ENCODE peak calls at places on chromosomes 3 and 15, in four cellular contexts. Q is body of pancreas, E is esophagus squamous epithelium, V is H1. Z is an unnamed sample. For H3K4me1, the result is how much of the 10 kb centered on the place peaks cover.

GRCh38 chr3:42122261-42123011 is 31.3 kb downstream of the TRAK1 start:
- DNase-seq in Q (no peak), E (no peak), V (no peak), Z (no peak)

GRCh38 chr3:188697127-188697526 is 474.6 kb upstream of the TPRG1 start:
- DNase-seq in Q (no peak), E (no peak), V (no peak), Z (no peak)

GRCh38 chr3:47362704-47363103 is 18.1 kb upstream of the PTPN23 start:
- DNase-seq in Q (no peak), E (no peak), V (no peak), Z (no peak)

GRCh38 chr3:15292765-15293522 is 39.4 kb downstream of the SH3BP5 start:
- DNase-seq in Q (peak), E (no peak), V (no peak), Z (peak)

GRCh38 chr3:120795959-120796358 is 53.4 kb downstream of the GTF2E1 start:
- DNase-seq in Q (no peak), E (no peak), V (no peak), Z (no peak)

GRCh38 chr15:44215594-44215993 is 20.5 kb upstream of the FRMD5 start:
- DNase-seq in Q (no peak), E (no peak), V (no peak), Z (no peak)

GRCh38 chr3:169430687-169431404 is 232.7 kb downstream of the MECOM start:
- DNase-seq in Q (peak), E (no peak), V (no peak), Z (no peak)

GRCh38 chr3:42300013-42300412 is 34.0 kb upstream of the CCK start:
- DNase-seq in Q (peak), E (no peak), V (peak), Z (peak)

GRCh38 chr3:131973731-131974130 is 61.1 kb downstream of the CPNE4 start:
- DNase-seq in Q (no peak), E (no peak), V (no peak), Z (no peak)

GRCh38 chr15:34616613-34617012 is 33.2 kb upstream of the GOLGA8B start:
- DNase-seq in Q (no peak), E (no peak), V (no peak), Z (peak)

GRCh38 chr15:101359365-101359947 is 64.4 kb upstream of the SNRPA1 start:
- DNase-seq in Q (no peak), E (no peak), V (peak), Z (no peak)

GRCh38 chr3:114741066-114741465 is 406.0 kb downstream of the ZBTB20 start:
- DNase-seq in Q (no peak), E (no peak), V (no peak), Z (no peak)

GRCh38 chr15:58383876-58384275 is 47.9 kb upstream of the LIPC start:
- DNase-seq in Q (no peak), E (no peak), V (peak), Z (no peak)

GRCh38 chr3:150404023-150404422 is 4.1 kb upstream of the TSC22D2 start:
- DNase-seq in Q (no peak), E (no peak), V (no peak), Z (no peak)

GRCh38 chr3:173789530-173789929 is 392.0 kb downstream of the NLGN1 start:
- DNase-seq in Q (no peak), E (no peak), V (no peak), Z (no peak)

GRCh38 chr3:4862973-4863372 is 116.3 kb upstream of the BHLHE40 start:
- DNase-seq in Q (no peak), E (no peak), V (no peak), Z (no peak)

GRCh38 chr15:52331490-52332240 is 36.1 kb upstream of the MYO5C start:
- DNase-seq in Q (peak), E (no peak), V (no peak), Z (no peak)

GRCh38 chr3:69422751-69423150 is 36.9 kb upstream of the FRMD4B start:
- DNase-seq in Q (no peak), E (no peak), V (no peak), Z (no peak)

GRCh38 chr15:74233864-74234597 is 2.1 kb upstream of the CCDC33 start:
- DNase-seq in Q (no peak), E (no peak), V (no peak), Z (no peak)

GRCh38 chr3:134810850-134811249 is 15.8 kb downstream of the EPHB1 start:
- DNase-seq in Q (no peak), E (no peak), V (no peak), Z (no peak)

GRCh38 chr15:69946870-69947269 is 150.8 kb downstream of the TLE3 start:
- DNase-seq in Q (no peak), E (no peak), V (no peak), Z (no peak)

GRCh38 chr3:42814246-42814645 is 5.0 kb downstream of the ACKR2 start:
- DNase-seq in Q (no peak), E (no peak), V (no peak), Z (no peak)

GRCh38 chr3:124770341-124771082 is 40.3 kb downstream of the UMPS start:
- DNase-seq in Q (no peak), E (no peak), V (no peak), Z (peak)

GRCh38 chr3:124774305-124774673 is 44.0 kb downstream of the UMPS start:
- DNase-seq in Q (peak), E (no peak), V (no peak), Z (no peak)

GRCh38 chr3:124771083-124771445 is 40.8 kb downstream of the UMPS start:
- DNase-seq in Q (no peak), E (no peak), V (no peak), Z (no peak)

GRCh38 chr3:124773351-124774304 is 43.4 kb downstream of the UMPS start:
- DNase-seq in Q (no peak), E (no peak), V (no peak), Z (no peak)

GRCh38 chr3:124772081-124772831 is 42.0 kb downstream of the UMPS start:
- DNase-seq in Q (no peak), E (no peak), V (no peak), Z (peak)
- H3K4me1 ChIP-seq in Q (under half), E (under half), V (under half), Z (under half)

GRCh38 chr3:123776383-123776782 is 107.7 kb downstream of the MYLK start:
- DNase-seq in Q (no peak), E (no peak), V (no peak), Z (no peak)

GRCh38 chr3:123778525-123778924 is 105.6 kb downstream of the MYLK start:
- DNase-seq in Q (no peak), E (no peak), V (no peak), Z (no peak)

GRCh38 chr3:123773681-123774431 is 110.3 kb downstream of the MYLK start:
- DNase-seq in Q (no peak), E (no peak), V (no peak), Z (no peak)

GRCh38 chr3:123778991-123779622 is 105.0 kb downstream of the MYLK start:
- DNase-seq in Q (no peak), E (no peak), V (no peak), Z (no peak)

GRCh38 chr3:123774474-123774873 is 109.7 kb downstream of the MYLK start:
- DNase-seq in Q (no peak), E (no peak), V (no peak), Z (no peak)
- TF ChIP-seq POLR2A in Q (no peak), E (no peak), V (no peak), Z (no peak)

GRCh38 chr15:84991313-84991712 is 9.7 kb downstream of the PDE8A start:
- DNase-seq in Q (no peak), E (no peak), V (no peak), Z (no peak)

GRCh38 chr15:84996055-84996454 is 14.4 kb downstream of the PDE8A start:
- DNase-seq in Q (no peak), E (no peak), V (no peak), Z (no peak)

GRCh38 chr15:84988909-84989644 is 7.4 kb downstream of the PDE8A start:
- DNase-seq in Q (no peak), E (no peak), V (peak), Z (no peak)

GRCh38 chr15:84987949-84988624 is 6.4 kb downstream of the PDE8A start:
- DNase-seq in Q (no peak), E (no peak), V (peak), Z (no peak)

DNA sequence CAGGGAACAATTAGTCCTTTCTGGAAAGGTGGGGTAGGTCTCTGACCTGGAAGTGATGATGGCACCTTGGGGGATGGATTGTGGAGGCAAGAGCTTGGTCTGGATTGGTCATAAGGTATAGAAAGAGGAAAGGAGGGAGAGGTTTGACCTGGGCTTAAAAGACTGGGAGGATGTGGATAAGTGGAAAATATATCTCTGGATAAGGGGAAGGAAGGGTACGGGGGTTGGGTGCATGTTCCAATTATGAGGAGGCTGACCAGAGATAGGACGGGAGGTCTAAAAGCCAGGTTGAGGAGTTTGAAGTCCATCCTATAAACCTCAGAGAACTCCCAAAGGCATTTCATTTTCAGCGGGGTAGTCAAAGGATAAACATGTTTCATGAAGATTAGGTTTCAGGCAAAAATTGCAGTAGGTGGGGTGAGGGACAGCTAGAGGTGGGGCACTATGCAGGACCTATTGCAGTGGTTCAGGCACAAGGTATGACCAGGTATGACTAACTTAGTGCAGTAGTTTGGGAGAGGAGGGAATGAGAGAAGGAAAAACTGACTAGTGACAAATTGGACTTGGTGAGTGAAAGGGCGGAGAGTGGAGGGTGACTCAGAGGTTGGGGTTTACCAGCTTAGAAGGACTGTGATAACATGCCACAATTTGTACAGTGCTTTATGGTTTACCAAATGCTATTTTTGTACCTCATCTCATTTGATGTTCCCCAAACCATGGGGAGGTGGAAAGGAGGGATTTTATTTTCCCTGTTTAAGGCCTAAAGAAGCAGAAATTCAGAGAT is 10.7 kb downstream of the PDE8A start:
- DNase-seq in Q (no peak), E (no peak), V (peak), Z (no peak)
- H3K27ac ChIP-seq in Q (no peak), E (no peak), V (no peak), Z (no peak)

DNA sequence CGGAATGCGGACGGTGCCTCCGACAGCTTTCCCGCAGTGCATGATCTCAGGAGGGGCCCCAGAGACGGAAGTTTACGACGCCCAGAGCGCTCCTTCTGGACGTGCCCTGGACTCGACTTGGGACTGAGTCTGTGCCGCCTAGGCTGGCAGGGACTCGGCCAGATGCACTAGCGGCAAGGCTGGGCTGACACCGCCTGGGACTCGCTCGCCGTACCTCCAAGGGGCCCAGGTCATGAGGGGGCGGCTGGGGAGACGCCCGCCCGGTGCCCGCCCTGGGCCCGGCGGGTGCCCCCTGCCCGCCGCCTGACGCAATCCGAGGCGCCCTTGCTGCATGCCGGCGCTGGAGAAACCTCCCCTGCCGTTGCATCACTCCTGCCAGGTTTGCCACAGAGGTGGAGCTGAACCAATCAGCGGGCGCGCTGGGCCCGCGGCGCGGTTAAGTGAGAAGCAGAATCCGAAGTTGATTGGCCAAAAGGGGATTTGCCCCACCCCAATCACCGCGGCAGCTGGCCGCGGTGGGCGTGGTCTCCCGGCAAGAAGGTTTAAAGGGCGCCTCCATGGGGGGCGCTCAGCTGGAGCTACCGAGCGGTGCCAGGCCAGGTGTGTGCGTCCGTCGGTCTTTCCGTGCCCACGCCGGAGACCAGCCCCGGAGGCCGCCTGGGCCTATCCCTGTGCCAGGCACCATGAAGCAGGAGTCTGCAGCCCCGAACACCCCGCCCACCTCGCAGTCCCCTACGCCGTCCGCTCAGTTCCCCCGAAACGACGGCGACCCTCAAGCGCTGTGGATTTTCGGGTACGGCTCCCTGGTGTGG is at the start of gene CHAC1:
- DNase-seq in Q (peak), E (peak), V (peak), Z (peak)
- H3K4me1 ChIP-seq in Q (half or more), E (under half), V (under half), Z (under half)